ENCODE peak calls at places on chromosomes 6 and 20, in eight cellular contexts. A, E, U, J, F, L, S and M are unnamed samples.

GRCh38 chr6:106536863-106537262 is 92.4 kb downstream of the RTN4IP1 start:
- DNase-seq in A (no peak), E (no peak), U (no peak), J (no peak), F (no peak), L (no peak), S (no peak), M (no peak)

GRCh38 chr6:12648171-12648570 is 68.4 kb upstream of the PHACTR1 start:
- DNase-seq in A (no peak), E (no peak), U (no peak), J (no peak), F (no peak), L (no peak), S (no peak), M (no peak)

GRCh38 chr6:4316867-4317400 is 181.6 kb upstream of the ECI2 start:
- DNase-seq in A (no peak), E (no peak), U (no peak), J (no peak), F (no peak), L (no peak), S (peak), M (no peak)

GRCh38 chr6:111805511-111806181 is 67.6 kb downstream of the FYN start:
- DNase-seq in A (no peak), E (no peak), U (no peak), J (no peak), F (no peak), L (no peak), S (no peak), M (no peak)

GRCh38 chr20:19396466-19397081 is 184.1 kb downstream of the SLC24A3 start:
- DNase-seq in A (no peak), E (no peak), U (no peak), J (no peak), F (no peak), L (no peak), S (no peak), M (no peak)

GRCh38 chr6:144602523-144603180 is 317.5 kb downstream of the UTRN start:
- DNase-seq in A (no peak), E (no peak), U (no peak), J (no peak), F (no peak), L (no peak), S (no peak), M (no peak)

GRCh38 chr6:133289733-133290306 is 48.7 kb downstream of the EYA4 start:
- DNase-seq in A (no peak), E (no peak), U (no peak), J (no peak), F (no peak), L (no peak), S (no peak), M (no peak)

GRCh38 chr6:137036566-137037300 is 8.0 kb downstream of the IL20RA start:
- DNase-seq in A (no peak), E (no peak), U (no peak), J (no peak), F (no peak), L (no peak), S (no peak), M (no peak)

GRCh38 chr6:166488081-166488685 is 98.3 kb downstream of the RAMACL start:
- DNase-seq in A (peak), E (no peak), U (peak), J (peak), F (no peak), L (no peak), S (peak), M (no peak)

GRCh38 chr6:43636312-43636667 is 650 bp downstream of the MAD2L1BP start:
- DNase-seq in A (no peak), E (no peak), U (no peak), J (no peak), F (no peak), L (no peak), S (no peak), M (no peak)